ENCODE peak calls at places on chromosome 14, in nine cellular contexts. H, E, J, A, U, V, B, S and P are unnamed samples.

GRCh38 chr14:96380735-96381134 is 11.2 kb upstream of the AK7 start:
- DNase-seq in H (no peak), S (no peak), V (no peak), J (no peak), E (no peak), A (no peak), U (no peak), B (no peak), P (no peak)

GRCh38 chr14:20904393-20905029 is 13.3 kb downstream of the RNASE3 start:
- DNase-seq in U (no peak), J (peak; percentile 6), H (no peak), A (peak; percentile 32), E (peak; percentile 74), S (no peak), B (no peak), V (peak; percentile 25), P (no peak)

GRCh38 chr14:22977684-22978486 is 4.5 kb downstream of the AJUBA start:
- DNase-seq in S (peak; percentile 50), J (no peak), E (peak; percentile 96), V (peak; percentile 89), H (no peak), U (no peak), B (no peak), A (peak; percentile 93), P (peak; percentile 46)

GRCh38 chr14:32469388-32470160 is 140.5 kb downstream of the AKAP6 start:
- DNase-seq in H (no peak), A (no peak), E (peak; percentile 60), S (no peak), U (no peak), J (peak; percentile 29), V (no peak), B (no peak), P (no peak)

GRCh38 chr14:98847520-98848468 is 424.2 kb downstream of the BCL11B start:
- DNase-seq in V (no peak), B (no peak), U (no peak), J (no peak), H (no peak), A (no peak), E (no peak), S (no peak), P (no peak)

GRCh38 chr14:104724981-104725771 is 1.1 kb downstream of the ADSS1 start:
- DNase-seq in H (no peak), V (peak; percentile 22), E (peak; percentile 84), A (peak; percentile 93), J (peak; percentile 61), B (no peak), S (no peak), U (peak; percentile 58), P (peak; percentile 70)

GRCh38 chr14:68910540-68910939 is 68.6 kb downstream of the ACTN1 start:
- DNase-seq in S (no peak), J (no peak), V (no peak), E (no peak), A (no peak), H (no peak), U (no peak), B (no peak), P (no peak)

GRCh38 chr14:67241416-67242362 is at the start of gene PALS1:
- DNase-seq in V (peak; percentile 70), U (peak; percentile 32), B (peak; percentile 64), S (no peak), H (no peak), A (peak; percentile 88), J (peak; percentile 63), E (peak; percentile 70), P (no peak)